ENCODE peak calls at places on chromosomes 16 and 17, in four cellular contexts. One of them, this sample, is unnamed.

GRCh38 chr17:2057130-2057713 is 2.3 kb downstream of the HIC1 start:
- DNase-seq in lung: no peak
- DNase-seq in gastrocnemius medialis: no peak
- DNase-seq in H1: no peak
- DNase-seq in this sample: no peak

GRCh38 chr17:8004899-8005298 is 2.5 kb downstream of the GUCY2D start:
- DNase-seq in lung: no peak
- DNase-seq in gastrocnemius medialis: no peak
- DNase-seq in H1: no peak
- DNase-seq in this sample: no peak

GRCh38 chr16:25256821-25257503 is 683 bp downstream of the ZKSCAN2 start:
- DNase-seq in lung: no peak
- DNase-seq in gastrocnemius medialis: no peak
- DNase-seq in H1: no peak
- DNase-seq in this sample: peak; percentile 32

GRCh38 chr16:84199097-84199496 is 8.1 kb downstream of the ADAD2 start:
- DNase-seq in lung: no peak
- DNase-seq in gastrocnemius medialis: no peak
- DNase-seq in H1: no peak
- DNase-seq in this sample: no peak

GRCh38 chr17:16377804-16378400 is 3.0 kb upstream of the UBB start:
- DNase-seq in lung: no peak
- DNase-seq in gastrocnemius medialis: no peak
- DNase-seq in H1: no peak
- DNase-seq in this sample: no peak

GRCh38 chr17:29212681-29213121 is 32.5 kb upstream of the MYO18A start:
- DNase-seq in lung: no peak
- DNase-seq in gastrocnemius medialis: no peak
- DNase-seq in H1: no peak
- DNase-seq in this sample: no peak

GRCh38 chr17:64920026-64920418 is 744 bp upstream of the LRRC37A3 start:
- DNase-seq in lung: no peak
- DNase-seq in gastrocnemius medialis: peak; percentile 20
- DNase-seq in H1: no peak
- DNase-seq in this sample: no peak

GRCh38 chr17:19263621-19264010 is 26.4 kb downstream of the EPN2 start:
- DNase-seq in lung: no peak
- DNase-seq in gastrocnemius medialis: peak; percentile 92
- DNase-seq in H1: no peak
- DNase-seq in this sample: no peak

GRCh38 chr16:5836979-5837670 is 739.5 kb upstream of the EEF2KMT start:
- DNase-seq in lung: no peak
- DNase-seq in gastrocnemius medialis: no peak
- DNase-seq in H1: no peak
- DNase-seq in this sample: no peak

GRCh38 chr16:85897384-85897783 is 1.6 kb upstream of the IRF8 start:
- DNase-seq in lung: no peak
- DNase-seq in gastrocnemius medialis: no peak
- DNase-seq in H1: no peak
- DNase-seq in this sample: peak; percentile 31
- TF ChIP-seq CTCF in lung: no peak
- TF ChIP-seq CTCF in gastrocnemius medialis: no peak
- TF ChIP-seq CTCF in H1: no peak
- TF ChIP-seq CTCF in this sample: no peak

GRCh38 chr16:57535680-57536305 is 578 bp downstream of the CCDC102A start:
- DNase-seq in lung: peak; percentile 94
- DNase-seq in gastrocnemius medialis: peak; percentile 86
- DNase-seq in H1: peak; percentile 73
- DNase-seq in this sample: peak; percentile 95
- TF ChIP-seq CTCF in lung: peak; percentile 18
- TF ChIP-seq CTCF in gastrocnemius medialis: no peak
- TF ChIP-seq CTCF in H1: peak; percentile 10
- TF ChIP-seq CTCF in this sample: no peak

GRCh38 chr16:87713469-87714229 is 52.1 kb downstream of the KLHDC4 start:
- DNase-seq in lung: no peak
- DNase-seq in gastrocnemius medialis: no peak
- DNase-seq in H1: no peak
- DNase-seq in this sample: peak; percentile 85
- TF ChIP-seq CTCF in lung: no peak
- TF ChIP-seq CTCF in gastrocnemius medialis: no peak
- TF ChIP-seq CTCF in H1: no peak
- TF ChIP-seq CTCF in this sample: no peak

GRCh38 chr16:75110637-75111513 is 5.7 kb downstream of the LDHD start:
- DNase-seq in lung: peak; percentile 89
- DNase-seq in gastrocnemius medialis: peak; percentile 94
- DNase-seq in H1: peak; percentile 83
- DNase-seq in this sample: peak; percentile 92

GRCh38 chr16:75107505-75107904 is 9.1 kb downstream of the LDHD start:
- DNase-seq in lung: no peak
- DNase-seq in gastrocnemius medialis: no peak
- DNase-seq in H1: no peak
- DNase-seq in this sample: no peak

GRCh38 chr16:75108792-75109731 is 7.5 kb downstream of the LDHD start:
- DNase-seq in lung: peak; percentile 91
- DNase-seq in gastrocnemius medialis: peak; percentile 95
- DNase-seq in H1: no peak
- DNase-seq in this sample: peak; percentile 92

GRCh38 chr16:75111514-75112280 is 4.9 kb downstream of the LDHD start:
- DNase-seq in lung: no peak
- DNase-seq in gastrocnemius medialis: no peak
- DNase-seq in H1: no peak
- DNase-seq in this sample: no peak

GRCh38 chr16:75109732-75110243 is 6.8 kb downstream of the LDHD start:
- DNase-seq in lung: no peak
- DNase-seq in gastrocnemius medialis: peak; percentile 99
- DNase-seq in H1: no peak
- DNase-seq in this sample: peak; percentile 32
- TF ChIP-seq CTCF in lung: no peak
- TF ChIP-seq CTCF in gastrocnemius medialis: peak; percentile 21
- TF ChIP-seq CTCF in H1: no peak
- TF ChIP-seq CTCF in this sample: no peak

DNA sequence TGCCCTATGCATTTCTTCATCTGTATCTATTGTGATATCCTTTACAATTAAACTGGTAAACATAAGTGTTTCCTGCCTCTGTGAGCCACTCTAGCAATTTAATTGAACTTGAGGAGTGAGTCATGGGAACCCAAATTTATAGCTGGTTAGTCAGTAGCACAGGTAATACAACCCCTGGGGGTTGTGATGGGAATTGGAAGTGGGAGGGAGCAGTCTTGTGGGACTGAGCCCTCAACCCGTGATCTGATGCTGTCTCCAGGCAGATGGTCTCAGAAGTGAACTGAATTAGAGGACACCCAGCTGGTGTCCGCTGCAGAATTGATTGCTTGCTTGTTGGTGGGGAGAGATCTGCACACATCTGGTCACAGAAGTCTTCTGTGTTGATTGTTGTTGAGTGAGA is 7.7 kb upstream of the ST6GALNAC2 start:
- DNase-seq in lung: no peak
- DNase-seq in gastrocnemius medialis: no peak
- DNase-seq in H1: no peak
- DNase-seq in this sample: no peak
- TF ChIP-seq CTCF in lung: no peak
- TF ChIP-seq CTCF in gastrocnemius medialis: no peak
- TF ChIP-seq CTCF in H1: no peak
- TF ChIP-seq CTCF in this sample: no peak

GRCh38 chr16:69526831-69527655 is 38.7 kb upstream of the NFAT5 start:
- DNase-seq in lung: no peak
- DNase-seq in gastrocnemius medialis: no peak
- DNase-seq in H1: no peak
- DNase-seq in this sample: no peak
- TF ChIP-seq CTCF in lung: no peak
- TF ChIP-seq CTCF in gastrocnemius medialis: no peak
- TF ChIP-seq CTCF in H1: no peak
- TF ChIP-seq CTCF in this sample: no peak

DNA sequence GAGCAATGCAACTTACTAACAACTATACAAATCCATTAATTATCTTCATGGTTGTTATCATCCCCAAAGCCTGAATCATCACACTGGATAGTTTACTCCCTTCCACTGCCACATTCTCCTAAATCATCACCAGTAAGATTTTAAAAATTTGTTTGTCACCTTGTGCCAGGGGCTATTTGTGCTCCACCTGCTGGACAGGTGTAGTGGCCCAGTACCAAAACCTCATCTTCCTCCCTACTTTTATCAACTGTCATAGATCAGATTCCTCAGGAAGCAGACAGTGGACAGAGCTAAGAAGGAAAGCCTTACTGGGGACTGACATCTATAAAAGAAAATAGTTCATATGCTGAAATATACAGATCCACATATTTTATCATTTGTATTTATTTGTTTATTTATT is 280.4 kb downstream of the CDH11 start:
- DNase-seq in lung: no peak
- DNase-seq in gastrocnemius medialis: no peak
- DNase-seq in H1: no peak
- DNase-seq in this sample: no peak
- TF ChIP-seq CTCF in lung: no peak
- TF ChIP-seq CTCF in gastrocnemius medialis: no peak
- TF ChIP-seq CTCF in H1: no peak
- TF ChIP-seq CTCF in this sample: no peak

GRCh38 chr17:67017895-67018294 is 26.5 kb upstream of the CACNG1 start:
- DNase-seq in lung: no peak
- DNase-seq in gastrocnemius medialis: no peak
- DNase-seq in H1: no peak
- DNase-seq in this sample: no peak

GRCh38 chr17:67016039-67016762 is 28.2 kb upstream of the CACNG1 start:
- DNase-seq in lung: no peak
- DNase-seq in gastrocnemius medialis: no peak
- DNase-seq in H1: peak; percentile 19
- DNase-seq in this sample: no peak

GRCh38 chr17:67013891-67014290 is 30.5 kb upstream of the CACNG1 start:
- DNase-seq in lung: no peak
- DNase-seq in gastrocnemius medialis: no peak
- DNase-seq in H1: no peak
- DNase-seq in this sample: no peak

GRCh38 chr17:67011527-67012175 is 32.7 kb upstream of the CACNG1 start:
- DNase-seq in lung: no peak
- DNase-seq in gastrocnemius medialis: no peak
- DNase-seq in H1: no peak
- DNase-seq in this sample: no peak

GRCh38 chr17:67015001-67015400 is 29.4 kb upstream of the CACNG1 start:
- DNase-seq in lung: no peak
- DNase-seq in gastrocnemius medialis: no peak
- DNase-seq in H1: no peak
- DNase-seq in this sample: no peak
- TF ChIP-seq CTCF in lung: no peak
- TF ChIP-seq CTCF in gastrocnemius medialis: no peak
- TF ChIP-seq CTCF in H1: no peak
- TF ChIP-seq CTCF in this sample: no peak

DNA sequence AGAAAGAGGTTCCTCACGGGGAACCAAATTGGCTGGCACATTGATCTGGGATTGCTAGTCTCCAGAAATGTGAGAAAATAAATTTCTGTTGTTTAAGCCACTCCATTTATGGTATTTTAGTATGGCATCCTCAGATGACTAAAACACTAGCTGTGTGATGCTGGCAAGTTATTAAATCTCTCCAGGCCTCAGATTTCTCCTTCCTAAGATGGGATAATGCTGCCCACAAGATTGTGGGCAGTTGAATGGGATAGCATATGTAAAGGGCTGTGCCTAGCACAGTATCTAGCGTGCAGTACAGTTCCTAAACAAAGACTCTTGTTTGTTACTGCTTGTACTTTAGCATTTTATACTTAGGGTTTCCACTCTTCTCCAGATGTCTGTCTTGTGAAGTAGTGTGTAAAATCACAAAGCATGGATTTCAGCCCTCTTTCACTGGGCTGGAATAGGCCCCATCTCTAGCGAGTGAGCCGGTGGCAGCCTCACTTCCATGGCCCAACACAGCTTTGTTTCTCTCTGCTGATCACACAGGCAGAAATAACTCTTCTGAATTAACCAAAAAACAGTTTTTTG is 38.2 kb upstream of the PHAF1 start:
- DNase-seq in lung: no peak
- DNase-seq in gastrocnemius medialis: no peak
- DNase-seq in H1: no peak
- DNase-seq in this sample: no peak
- TF ChIP-seq CTCF in lung: no peak
- TF ChIP-seq CTCF in gastrocnemius medialis: no peak
- TF ChIP-seq CTCF in H1: no peak
- TF ChIP-seq CTCF in this sample: no peak

GRCh38 chr17:47315451-47316266 is 8.1 kb upstream of the EFCAB13 start:
- DNase-seq in lung: no peak
- DNase-seq in gastrocnemius medialis: no peak
- DNase-seq in H1: no peak
- DNase-seq in this sample: peak; percentile 44
- TF ChIP-seq CTCF in lung: peak; percentile 85
- TF ChIP-seq CTCF in gastrocnemius medialis: peak; percentile 66
- TF ChIP-seq CTCF in H1: no peak
- TF ChIP-seq CTCF in this sample: peak; percentile 89

This sample was measured in activated CD8-positive, alpha-beta T cell treated with anti-CD3 and anti-CD28 coated beads for 36 hours.